ENCODE peak calls at places on chromosome 16, in six cellular contexts. H, V, G, T, R and L are unnamed samples.

GRCh38 chr16:62720651-62721050 is 684.4 kb upstream of the CDH8 start:
- DNase-seq in H (no peak), V (no peak), G (no peak), T (no peak), R (no peak), L (no peak)

GRCh38 chr16:10984509-10984908 is 40.1 kb downstream of the CLEC16A start:
- DNase-seq in H (no peak), V (peak), G (no peak), T (no peak), R (peak), L (peak)

GRCh38 chr16:21962475-21962874 is 9.3 kb downstream of the UQCRC2 start:
- DNase-seq in H (no peak), V (no peak), G (no peak), T (no peak), R (no peak), L (no peak)

GRCh38 chr16:19085679-19086200 is 18.3 kb downstream of the COQ7 start:
- DNase-seq in H (no peak), V (peak), G (no peak), T (no peak), R (no peak), L (peak)

GRCh38 chr16:48617711-48618148 is 7.8 kb upstream of the N4BP1 start:
- DNase-seq in H (no peak), V (no peak), G (no peak), T (peak), R (peak), L (peak)

GRCh38 chr16:84483882-84484565 is 20.4 kb downstream of the MEAK7 start:
- DNase-seq in H (no peak), V (peak), G (no peak), T (no peak), R (no peak), L (no peak)

GRCh38 chr16:10787304-10787703 is 31.3 kb downstream of the TVP23A start:
- DNase-seq in H (no peak), V (no peak), G (no peak), T (no peak), R (no peak), L (no peak)

GRCh38 chr16:28136751-28137434 is 73.4 kb upstream of the GSG1L start:
- DNase-seq in H (no peak), V (no peak), G (no peak), T (no peak), R (no peak), L (peak)

GRCh38 chr16:72469932-72470331 is 298.0 kb upstream of the PMFBP1 start:
- DNase-seq in H (no peak), V (no peak), G (no peak), T (no peak), R (no peak), L (no peak)

GRCh38 chr16:53055603-53056527 is 1.1 kb downstream of the CHD9 start:
- DNase-seq in H (no peak), V (peak), G (no peak), T (peak), R (peak), L (peak)

GRCh38 chr16:21211486-21211885 is at the start of gene ZP2:
- DNase-seq in H (no peak), V (no peak), G (no peak), T (no peak), R (no peak), L (no peak)

DNA sequence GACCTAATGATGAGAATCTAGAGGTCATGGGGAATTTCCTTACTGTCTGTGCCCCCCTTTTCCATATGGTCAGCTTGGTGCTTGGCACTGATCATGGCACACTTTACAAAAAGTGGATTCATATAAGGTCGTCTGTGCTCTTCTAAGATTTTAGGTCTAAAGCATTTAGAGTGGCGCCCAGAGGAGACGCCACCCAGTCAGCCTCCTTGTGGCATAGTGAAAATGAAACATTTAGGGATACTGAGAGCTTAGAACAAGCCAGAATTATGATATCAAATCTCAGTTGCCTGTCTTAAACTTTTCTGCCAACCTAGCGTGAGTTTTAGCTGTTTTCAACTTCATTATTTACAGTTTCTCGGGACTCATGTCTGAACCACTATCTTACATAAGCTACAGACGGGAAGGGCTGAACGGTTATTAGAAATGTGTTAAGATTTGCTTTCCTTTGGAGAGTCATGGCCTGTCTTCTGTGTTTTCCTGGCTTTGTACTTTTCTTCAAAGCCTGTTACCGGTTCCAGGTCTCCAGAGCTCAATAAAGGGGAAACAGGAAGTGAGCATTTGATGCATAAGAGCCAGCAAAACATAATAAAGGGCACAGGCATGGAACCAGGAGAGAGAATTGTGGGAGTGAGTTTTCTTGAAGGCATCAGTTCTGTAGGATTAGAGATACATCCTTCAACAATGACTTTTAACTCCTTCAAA is 13.7 kb downstream of the ZNRF1 start:
- DNase-seq in H (no peak), V (no peak), G (no peak), T (no peak), R (no peak), L (no peak)
- H3K4me3 ChIP-seq in H (no peak), V (no peak), G (no peak), T (no peak), R (no peak), L (no peak)

DNA sequence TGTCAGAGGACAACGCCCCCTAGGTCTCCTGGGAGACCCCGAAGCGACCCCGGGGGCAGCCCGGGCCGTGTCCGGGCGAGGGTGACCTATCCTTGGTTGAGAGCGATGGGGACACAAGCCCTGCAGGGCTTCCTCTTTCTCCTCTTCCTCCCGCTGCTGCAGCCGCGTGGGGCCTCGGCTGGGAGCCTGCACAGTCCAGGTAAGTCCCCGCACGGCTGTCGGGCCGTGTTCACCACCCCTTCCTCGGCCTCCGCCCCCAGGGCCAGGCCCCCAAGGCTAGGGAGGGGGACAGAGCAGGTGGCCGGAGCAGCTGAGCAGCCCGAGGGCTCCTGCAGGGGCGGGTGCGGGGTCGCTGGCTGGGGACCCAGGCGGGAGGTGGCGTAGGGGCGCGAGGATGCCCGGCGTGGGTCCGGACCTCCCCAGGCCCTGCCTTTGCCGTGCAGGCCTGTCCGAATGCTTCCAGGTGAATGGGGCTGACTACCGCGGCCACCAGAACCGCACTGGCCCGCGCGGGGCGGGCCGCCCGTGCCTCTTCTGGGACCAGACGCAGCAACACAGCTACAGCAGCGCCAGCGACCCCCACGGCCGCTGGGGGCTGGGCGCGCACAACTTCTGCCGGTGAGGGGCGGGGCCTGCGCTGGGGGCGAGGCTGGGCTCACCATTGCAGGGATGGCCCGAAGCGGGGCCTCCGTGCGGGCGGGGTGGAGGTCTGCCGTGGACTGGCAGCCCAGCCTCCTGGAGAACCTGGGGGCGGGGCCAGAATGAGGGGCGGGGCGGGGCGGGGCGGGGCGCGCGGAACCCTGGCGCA is 545 bp downstream of the KREMEN2 start:
- DNase-seq in H (no peak), V (peak), G (no peak), T (peak), R (no peak), L (no peak)
- TF ChIP-seq CTCF in H (no peak), V (no peak), G (no peak), T (no peak), R (no peak), L (no peak)

GRCh38 chr16:49858200-49859129 is 2.6 kb upstream of the ZNF423 start:
- DNase-seq in H (no peak), V (peak), G (peak), T (peak), R (no peak), L (peak)
- H3K4me3 ChIP-seq in H (peak), V (peak), G (peak), T (peak), R (peak), L (peak)

GRCh38 chr16:57517397-57518367 is 18.7 kb downstream of the CCDC102A start:
- DNase-seq in H (no peak), V (no peak), G (no peak), T (no peak), R (no peak), L (no peak)

GRCh38 chr16:57518922-57519321 is 17.4 kb downstream of the CCDC102A start:
- DNase-seq in H (no peak), V (no peak), G (no peak), T (no peak), R (no peak), L (no peak)

GRCh38 chr16:57518520-57518919 is 17.9 kb downstream of the CCDC102A start:
- DNase-seq in H (no peak), V (no peak), G (no peak), T (no peak), R (no peak), L (no peak)

GRCh38 chr16:57522960-57523359 is 13.4 kb downstream of the CCDC102A start:
- DNase-seq in H (no peak), V (no peak), G (no peak), T (no peak), R (no peak), L (no peak)

GRCh38 chr16:57519796-57520360 is 16.5 kb downstream of the CCDC102A start:
- DNase-seq in H (no peak), V (peak), G (peak), T (peak), R (peak), L (peak)
- TF ChIP-seq CTCF in H (peak), V (peak), G (peak), T (peak), R (peak), L (peak)

GRCh38 chr16:1983544-1984346 is at the start of gene GFER:
- DNase-seq in H (peak), V (peak), G (peak), T (peak), R (peak), L (peak)
- H3K4me3 ChIP-seq in H (peak), V (peak), G (peak), T (peak), R (peak), L (peak)

DNA sequence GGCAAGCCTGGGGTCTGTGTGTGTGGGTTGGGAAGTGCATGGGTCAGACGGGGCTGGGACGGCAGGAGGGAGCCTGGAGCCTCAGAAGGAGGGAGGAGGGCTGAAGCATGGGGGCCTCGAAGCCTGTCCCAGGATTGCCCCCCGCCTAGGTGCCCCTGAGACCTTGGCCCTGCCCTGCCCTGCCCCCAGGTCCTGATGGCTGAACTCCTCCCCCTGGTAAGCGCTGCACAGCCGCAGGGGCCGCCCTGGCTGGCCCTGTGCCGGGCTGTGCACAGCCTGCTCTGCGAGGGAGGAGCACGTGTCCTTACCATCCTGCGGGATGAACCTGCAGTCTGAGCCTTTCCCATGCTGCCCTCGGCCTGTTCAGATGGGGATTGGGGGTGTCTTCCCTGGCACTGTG is 4.4 kb downstream of the TEDC2 start:
- DNase-seq in H (no peak), V (no peak), G (no peak), T (no peak), R (no peak), L (no peak)
- TF ChIP-seq CTCF in H (no peak), V (no peak), G (no peak), T (no peak), R (no peak), L (no peak)

GRCh38 chr16:1527836-1528811 is 5.3 kb upstream of the TMEM204 start:
- DNase-seq in H (no peak), V (no peak), G (no peak), T (peak), R (no peak), L (peak)
- H3K4me3 ChIP-seq in H (no peak), V (no peak), G (no peak), T (no peak), R (no peak), L (no peak)

DNA sequence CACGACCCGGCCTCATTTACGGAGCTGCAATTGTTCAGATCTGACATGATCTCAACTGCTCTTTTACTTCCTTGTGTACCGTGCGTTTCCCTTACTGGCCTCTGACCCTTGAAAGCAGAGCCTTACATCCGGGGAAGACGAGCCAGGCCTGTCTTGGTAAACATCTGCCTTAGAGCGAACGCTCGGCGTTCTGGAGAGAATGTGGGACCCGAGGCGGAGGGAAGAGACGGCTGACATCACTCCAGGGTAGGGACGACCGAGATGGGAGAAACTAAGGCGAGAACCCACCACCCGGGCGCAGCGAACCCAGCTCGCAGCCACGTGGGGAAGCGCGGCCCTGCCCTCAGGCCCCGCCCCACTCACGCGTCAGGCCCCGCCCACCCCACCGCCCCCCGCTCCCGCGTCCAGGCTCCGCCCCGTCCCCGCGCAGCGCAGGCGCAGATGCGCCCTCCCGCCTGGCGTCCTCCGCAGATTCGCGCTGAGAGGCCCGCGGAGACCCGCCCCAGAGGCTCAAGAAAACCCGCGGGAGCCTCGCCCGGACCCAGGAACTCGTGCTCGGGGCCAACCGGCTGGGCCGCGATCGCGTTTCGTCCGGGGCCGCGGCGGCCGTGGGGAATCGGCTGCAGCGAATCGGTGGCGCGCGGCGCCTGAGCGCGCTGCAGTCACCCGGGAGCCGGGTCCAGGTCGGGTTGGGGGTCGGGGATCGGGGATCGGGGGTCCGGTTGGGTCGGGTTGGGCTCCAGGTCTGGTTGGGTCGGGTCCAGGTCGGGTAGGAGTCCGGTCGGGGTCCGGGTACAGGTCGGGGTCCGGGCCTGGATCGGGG is at the start of gene TELO2:
- DNase-seq in H (peak), V (peak), G (peak), T (peak), R (peak), L (peak)
- TF ChIP-seq CTCF in H (no peak), V (no peak), G (peak), T (no peak), R (no peak), L (no peak)

GRCh38 chr16:88701541-88702363 is 4.5 kb downstream of the RNF166 start:
- DNase-seq in H (no peak), V (no peak), G (no peak), T (no peak), R (no peak), L (no peak)

GRCh38 chr16:88705076-88705684 is 1.0 kb downstream of the RNF166 start:
- DNase-seq in H (no peak), V (no peak), G (no peak), T (no peak), R (no peak), L (peak)

GRCh38 chr16:88702364-88703210 is 3.6 kb downstream of the RNF166 start:
- DNase-seq in H (no peak), V (no peak), G (no peak), T (no peak), R (no peak), L (no peak)

GRCh38 chr16:88705746-88706287 is 391 bp downstream of the RNF166 start:
- DNase-seq in H (no peak), V (peak), G (no peak), T (no peak), R (no peak), L (no peak)

DNA sequence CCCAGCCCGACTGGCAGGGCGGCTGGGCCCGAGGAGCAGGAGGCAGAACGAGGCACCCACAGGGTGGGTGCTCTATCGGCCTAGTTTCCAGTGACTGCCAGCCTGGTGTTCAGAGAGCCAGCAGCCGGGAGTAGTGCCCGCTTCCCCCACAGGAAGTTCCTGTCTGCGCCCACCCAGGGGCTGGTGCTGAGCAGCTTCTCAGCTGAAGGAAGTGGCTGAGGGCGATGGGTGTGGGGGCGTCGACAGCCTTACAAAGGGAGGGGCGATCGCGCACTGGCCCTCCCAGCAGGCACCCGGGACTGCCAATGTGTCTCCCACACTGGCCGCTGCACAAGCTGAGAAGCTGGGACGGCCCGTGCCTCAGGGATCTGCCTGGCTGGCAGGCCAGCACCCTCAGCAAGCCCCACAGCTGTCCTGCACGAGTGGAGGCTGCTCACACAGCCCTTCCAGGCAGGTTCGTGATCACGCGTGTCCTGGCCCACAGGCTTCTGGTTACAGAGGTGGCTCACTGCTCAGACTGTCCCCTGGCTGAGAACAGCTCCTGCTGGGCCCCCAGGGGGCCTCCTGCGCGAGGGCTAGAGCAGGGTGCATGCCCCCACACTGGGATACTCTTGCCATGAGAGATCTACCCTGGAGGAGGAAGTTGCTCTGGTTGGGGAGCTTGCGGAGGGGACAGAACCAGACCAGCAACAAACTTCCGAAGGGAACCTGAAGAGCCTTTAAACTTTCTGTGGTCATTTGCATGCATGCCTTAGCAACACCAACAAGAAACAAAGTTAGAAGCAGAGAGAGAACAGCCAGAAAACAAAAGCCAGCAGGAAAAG is 2.5 kb downstream of the RNF166 start:
- DNase-seq in H (no peak), V (no peak), G (no peak), T (no peak), R (no peak), L (no peak)
- H3K4me3 ChIP-seq in H (no peak), V (no peak), G (peak), T (peak), R (no peak), L (no peak)